ENCODE peak calls at places on chromosome 10, in four cellular contexts. One of them, this sample, is unnamed.

GRCh38 chr10:13180788-13181187 is 19.4 kb downstream of the MCM10 start:
- DNase-seq in epithelial cell of proximal tubule: no peak
- DNase-seq in foreskin fibroblast: no peak
- DNase-seq in IMR-90: no peak
- DNase-seq in this sample: no peak

GRCh38 chr10:95374597-95375209 is 83.9 kb upstream of the PDLIM1 start:
- DNase-seq in epithelial cell of proximal tubule: peak
- DNase-seq in foreskin fibroblast: peak
- DNase-seq in IMR-90: peak
- DNase-seq in this sample: peak

GRCh38 chr10:100878291-100878910 is 34.4 kb upstream of the SLF2 start:
- DNase-seq in epithelial cell of proximal tubule: no peak
- DNase-seq in foreskin fibroblast: peak
- DNase-seq in IMR-90: peak
- DNase-seq in this sample: peak

GRCh38 chr10:49611166-49611814 is 1.2 kb downstream of the SLC18A3 start:
- DNase-seq in epithelial cell of proximal tubule: no peak
- DNase-seq in foreskin fibroblast: no peak
- DNase-seq in IMR-90: no peak
- DNase-seq in this sample: no peak

GRCh38 chr10:79068203-79068561 is 584 bp upstream of the ZMIZ1 start:
- DNase-seq in epithelial cell of proximal tubule: no peak
- DNase-seq in foreskin fibroblast: no peak
- DNase-seq in IMR-90: no peak
- DNase-seq in this sample: no peak

GRCh38 chr10:68202965-68203358 is 29.0 kb downstream of the ATOH7 start:
- DNase-seq in epithelial cell of proximal tubule: peak
- DNase-seq in foreskin fibroblast: peak
- DNase-seq in IMR-90: peak
- DNase-seq in this sample: no peak

GRCh38 chr10:100827819-100828743 is 82.7 kb downstream of the PAX2 start:
- DNase-seq in epithelial cell of proximal tubule: no peak
- DNase-seq in foreskin fibroblast: peak
- DNase-seq in IMR-90: no peak
- DNase-seq in this sample: no peak

GRCh38 chr10:65294329-65294728 is 1631.5 kb upstream of the LRRTM3 start:
- DNase-seq in epithelial cell of proximal tubule: no peak
- DNase-seq in foreskin fibroblast: no peak
- DNase-seq in IMR-90: no peak
- DNase-seq in this sample: no peak

GRCh38 chr10:25304606-25305005 is 129.8 kb downstream of the GPR158 start:
- DNase-seq in epithelial cell of proximal tubule: no peak
- DNase-seq in foreskin fibroblast: no peak
- DNase-seq in IMR-90: no peak
- DNase-seq in this sample: no peak

GRCh38 chr10:102001435-102002068 is 54.4 kb downstream of the ARMH3 start:
- DNase-seq in epithelial cell of proximal tubule: no peak
- DNase-seq in foreskin fibroblast: no peak
- DNase-seq in IMR-90: no peak
- DNase-seq in this sample: no peak

GRCh38 chr10:86964061-86964846 is 4.0 kb upstream of the ADIRF start:
- DNase-seq in epithelial cell of proximal tubule: no peak
- DNase-seq in foreskin fibroblast: no peak
- DNase-seq in IMR-90: no peak
- DNase-seq in this sample: no peak

GRCh38 chr10:73529089-73529832 is 33.4 kb upstream of the PPP3CB start:
- DNase-seq in epithelial cell of proximal tubule: peak
- DNase-seq in foreskin fibroblast: peak
- DNase-seq in IMR-90: peak
- DNase-seq in this sample: peak

GRCh38 chr10:131586958-131587357 is 275.4 kb upstream of the TCERG1L start:
- DNase-seq in epithelial cell of proximal tubule: no peak
- DNase-seq in foreskin fibroblast: no peak
- DNase-seq in IMR-90: no peak
- DNase-seq in this sample: no peak

GRCh38 chr10:118310822-118311221 is 31.3 kb downstream of the FAM204A start:
- DNase-seq in epithelial cell of proximal tubule: no peak
- DNase-seq in foreskin fibroblast: no peak
- DNase-seq in IMR-90: peak
- DNase-seq in this sample: no peak

GRCh38 chr10:75209325-75210192 is 1.0 kb upstream of the VDAC2 start:
- DNase-seq in epithelial cell of proximal tubule: no peak
- DNase-seq in foreskin fibroblast: peak
- DNase-seq in IMR-90: peak
- DNase-seq in this sample: no peak

GRCh38 chr10:116168745-116169144 is 104.3 kb downstream of the GFRA1 start:
- DNase-seq in epithelial cell of proximal tubule: no peak
- DNase-seq in foreskin fibroblast: no peak
- DNase-seq in IMR-90: no peak
- DNase-seq in this sample: no peak

GRCh38 chr10:16886032-16886431 is 68.8 kb upstream of the RSU1 start:
- DNase-seq in epithelial cell of proximal tubule: no peak
- DNase-seq in foreskin fibroblast: no peak
- DNase-seq in IMR-90: no peak
- DNase-seq in this sample: no peak

GRCh38 chr10:50624866-50625491 is 1.2 kb upstream of the SGMS1 start:
- DNase-seq in epithelial cell of proximal tubule: no peak
- DNase-seq in foreskin fibroblast: peak
- DNase-seq in IMR-90: peak
- DNase-seq in this sample: no peak

GRCh38 chr10:62463364-62463763 is 89.2 kb downstream of the ZNF365 start:
- DNase-seq in epithelial cell of proximal tubule: no peak
- DNase-seq in foreskin fibroblast: no peak
- DNase-seq in IMR-90: no peak
- DNase-seq in this sample: no peak

GRCh38 chr10:24961582-24961981 is 9.2 kb upstream of the PRTFDC1 start:
- DNase-seq in epithelial cell of proximal tubule: no peak
- DNase-seq in foreskin fibroblast: no peak
- DNase-seq in IMR-90: no peak
- DNase-seq in this sample: no peak

GRCh38 chr10:70114902-70115301 is 17.7 kb downstream of the AIFM2 start:
- DNase-seq in epithelial cell of proximal tubule: no peak
- DNase-seq in foreskin fibroblast: no peak
- DNase-seq in IMR-90: no peak
- DNase-seq in this sample: no peak

GRCh38 chr10:6119423-6119822 is 30.6 kb downstream of the RBM17 start:
- DNase-seq in epithelial cell of proximal tubule: no peak
- DNase-seq in foreskin fibroblast: no peak
- DNase-seq in IMR-90: no peak
- DNase-seq in this sample: no peak

GRCh38 chr10:48506147-48506917 is 98.5 kb downstream of the ARHGAP22 start:
- DNase-seq in epithelial cell of proximal tubule: no peak
- DNase-seq in foreskin fibroblast: no peak
- DNase-seq in IMR-90: peak
- DNase-seq in this sample: no peak

GRCh38 chr10:51892965-51893658 is 193.7 kb upstream of the CSTF2T start:
- DNase-seq in epithelial cell of proximal tubule: no peak
- DNase-seq in foreskin fibroblast: no peak
- DNase-seq in IMR-90: peak
- DNase-seq in this sample: no peak

GRCh38 chr10:44195120-44196007 is 189.5 kb downstream of the CXCL12 start:
- DNase-seq in epithelial cell of proximal tubule: peak
- DNase-seq in foreskin fibroblast: peak
- DNase-seq in IMR-90: peak
- DNase-seq in this sample: peak

GRCh38 chr10:45580781-45581496 is 91.6 kb downstream of the ZFAND4 start:
- DNase-seq in epithelial cell of proximal tubule: no peak
- DNase-seq in foreskin fibroblast: no peak
- DNase-seq in IMR-90: no peak
- DNase-seq in this sample: no peak

GRCh38 chr10:11036424-11037011 is 18.8 kb downstream of the CELF2 start:
- DNase-seq in epithelial cell of proximal tubule: no peak
- DNase-seq in foreskin fibroblast: peak
- DNase-seq in IMR-90: peak
- DNase-seq in this sample: peak

GRCh38 chr10:99981581-99982199 is 28.1 kb downstream of the DNMBP start:
- DNase-seq in epithelial cell of proximal tubule: no peak
- DNase-seq in foreskin fibroblast: no peak
- DNase-seq in IMR-90: no peak
- DNase-seq in this sample: no peak

GRCh38 chr10:57338823-57339558 is 928.7 kb downstream of the IPMK start:
- DNase-seq in epithelial cell of proximal tubule: peak
- DNase-seq in foreskin fibroblast: peak
- DNase-seq in IMR-90: peak
- DNase-seq in this sample: no peak

GRCh38 chr10:71124921-71125748 is 87.2 kb upstream of the UNC5B start:
- DNase-seq in epithelial cell of proximal tubule: no peak
- DNase-seq in foreskin fibroblast: no peak
- DNase-seq in IMR-90: no peak
- DNase-seq in this sample: no peak

GRCh38 chr10:71127019-71127534 is 85.3 kb upstream of the UNC5B start:
- DNase-seq in epithelial cell of proximal tubule: no peak
- DNase-seq in foreskin fibroblast: no peak
- DNase-seq in IMR-90: no peak
- DNase-seq in this sample: no peak

GRCh38 chr10:71127773-71128172 is 84.6 kb upstream of the UNC5B start:
- DNase-seq in epithelial cell of proximal tubule: no peak
- DNase-seq in foreskin fibroblast: no peak
- DNase-seq in IMR-90: no peak
- DNase-seq in this sample: no peak

GRCh38 chr10:71126432-71126831 is 85.9 kb upstream of the UNC5B start:
- DNase-seq in epithelial cell of proximal tubule: no peak
- DNase-seq in foreskin fibroblast: no peak
- DNase-seq in IMR-90: no peak
- DNase-seq in this sample: no peak

GRCh38 chr10:71125749-71126107 is 86.6 kb upstream of the UNC5B start:
- DNase-seq in epithelial cell of proximal tubule: no peak
- DNase-seq in foreskin fibroblast: no peak
- DNase-seq in IMR-90: no peak
- DNase-seq in this sample: no peak
- TF ChIP-seq CTCF in epithelial cell of proximal tubule: no peak
- TF ChIP-seq CTCF in foreskin fibroblast: no peak
- TF ChIP-seq CTCF in IMR-90: no peak
- TF ChIP-seq CTCF in this sample: no peak

GRCh38 chr10:110219884-110220283 is 12.5 kb downstream of the MXI1 start:
- DNase-seq in epithelial cell of proximal tubule: no peak
- DNase-seq in foreskin fibroblast: no peak
- DNase-seq in IMR-90: no peak
- DNase-seq in this sample: no peak

GRCh38 chr10:110221721-110222261 is 14.4 kb downstream of the MXI1 start:
- DNase-seq in epithelial cell of proximal tubule: no peak
- DNase-seq in foreskin fibroblast: peak
- DNase-seq in IMR-90: peak
- DNase-seq in this sample: peak

GRCh38 chr10:110222896-110223675 is 15.7 kb downstream of the MXI1 start:
- DNase-seq in epithelial cell of proximal tubule: no peak
- DNase-seq in foreskin fibroblast: no peak
- DNase-seq in IMR-90: no peak
- DNase-seq in this sample: no peak

GRCh38 chr10:110220383-110220782 is 13.0 kb downstream of the MXI1 start:
- DNase-seq in epithelial cell of proximal tubule: no peak
- DNase-seq in foreskin fibroblast: no peak
- DNase-seq in IMR-90: no peak
- DNase-seq in this sample: no peak

DNA sequence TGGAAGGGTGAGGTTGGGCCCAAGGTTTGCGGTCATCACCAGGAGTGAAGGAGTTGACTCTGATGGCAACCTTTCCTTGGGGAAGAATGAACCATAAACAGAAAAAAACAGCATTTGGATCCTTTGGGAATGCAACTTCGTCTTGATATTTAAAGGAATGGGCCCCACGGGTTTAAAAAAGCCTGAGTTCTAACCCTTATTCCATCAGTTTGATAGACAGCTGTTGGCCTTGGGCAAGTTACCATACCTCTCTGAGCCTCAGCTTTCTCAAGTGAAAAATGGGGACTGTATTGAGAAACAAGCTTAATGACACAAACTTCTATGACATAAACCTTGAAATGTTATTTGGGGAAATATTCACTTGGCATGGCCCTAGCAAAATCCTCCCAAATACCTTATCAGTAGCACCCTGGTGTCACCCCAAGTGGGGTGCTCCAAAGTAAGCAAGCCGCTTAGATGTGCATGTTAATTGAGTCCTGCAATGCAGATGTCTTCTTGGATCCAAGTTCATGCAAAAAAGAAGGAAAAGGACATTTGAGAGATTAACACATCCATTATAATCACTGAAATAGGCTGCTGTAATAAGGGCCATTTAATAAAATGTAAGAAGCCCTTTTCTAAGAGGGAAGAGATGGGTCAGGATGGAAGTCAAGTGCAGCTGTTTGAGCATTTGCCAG is 13.8 kb downstream of the MXI1 start:
- DNase-seq in epithelial cell of proximal tubule: no peak
- DNase-seq in foreskin fibroblast: no peak
- DNase-seq in IMR-90: no peak
- DNase-seq in this sample: no peak
- H3K4me3 ChIP-seq in epithelial cell of proximal tubule: peak
- H3K4me3 ChIP-seq in foreskin fibroblast: peak
- H3K4me3 ChIP-seq in IMR-90: peak
- H3K4me3 ChIP-seq in this sample: peak

DNA sequence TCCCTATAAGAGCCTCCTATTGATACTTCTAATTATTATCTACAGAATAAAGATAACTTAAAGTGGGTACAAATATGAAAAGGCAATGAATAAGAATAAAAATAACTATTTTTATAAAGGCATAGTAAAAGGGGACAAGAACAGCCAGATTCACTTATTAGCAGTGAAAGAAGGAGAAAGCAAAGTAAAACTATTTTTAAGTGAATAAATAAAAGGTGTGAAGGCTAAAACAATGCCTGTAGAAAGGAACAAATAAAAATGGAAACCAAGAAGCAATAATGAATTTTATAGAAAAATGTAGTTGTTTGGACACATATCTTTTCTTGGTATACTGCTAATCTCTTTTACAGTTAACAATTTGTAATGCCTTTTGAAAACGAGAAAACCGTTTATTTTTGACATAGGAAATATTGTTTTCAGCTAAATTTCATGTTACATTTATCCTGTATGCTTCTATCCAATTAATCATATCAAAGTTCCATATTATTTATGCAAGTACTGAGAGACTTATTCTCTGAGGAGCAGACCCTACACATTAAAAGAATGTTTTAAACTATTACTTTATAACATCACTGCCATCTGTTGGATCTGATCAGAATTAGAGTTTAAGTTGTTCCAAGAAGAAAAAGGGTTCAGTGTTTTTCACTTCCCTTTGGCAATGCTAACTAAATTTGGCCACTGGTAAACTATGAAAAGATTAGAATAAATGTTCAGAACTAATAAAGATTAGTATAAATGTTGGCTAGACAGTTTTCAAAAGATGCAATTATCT is 59.1 kb downstream of the ARMC3 start:
- DNase-seq in epithelial cell of proximal tubule: no peak
- DNase-seq in foreskin fibroblast: no peak
- DNase-seq in IMR-90: peak
- DNase-seq in this sample: peak
- TF ChIP-seq CTCF in epithelial cell of proximal tubule: peak
- TF ChIP-seq CTCF in foreskin fibroblast: peak
- TF ChIP-seq CTCF in IMR-90: peak
- TF ChIP-seq CTCF in this sample: peak

DNA sequence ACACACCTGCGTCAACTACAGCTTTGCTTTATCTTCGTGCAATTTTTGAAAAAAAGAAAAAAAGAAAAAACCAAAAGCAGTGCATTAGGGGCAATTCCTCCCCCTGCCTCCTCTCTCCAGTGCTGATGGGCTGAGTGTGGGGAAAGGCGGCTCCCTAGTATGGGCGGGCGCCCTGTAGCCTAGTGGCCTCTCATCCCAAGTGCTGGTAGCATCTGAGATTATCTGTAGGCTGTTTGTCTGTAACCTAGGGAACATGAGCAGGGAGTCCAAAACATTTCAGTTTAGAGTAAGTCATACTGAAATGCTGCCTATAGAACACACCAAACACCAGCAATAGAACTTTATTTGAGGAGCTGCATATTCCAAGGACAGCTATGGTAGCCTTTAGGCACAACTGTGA is 24.6 kb upstream of the BAMBI start:
- DNase-seq in epithelial cell of proximal tubule: no peak
- DNase-seq in foreskin fibroblast: no peak
- DNase-seq in IMR-90: no peak
- DNase-seq in this sample: no peak
- H3K4me3 ChIP-seq in epithelial cell of proximal tubule: no peak
- H3K4me3 ChIP-seq in foreskin fibroblast: no peak
- H3K4me3 ChIP-seq in IMR-90: no peak
- H3K4me3 ChIP-seq in this sample: no peak

This sample was measured in AG04450.